ENCODE peak calls at places on chromosome 12, in nine cellular contexts. O is GM12865, U is mucosa of descending colon, J is fibroblast of villous mesenchyme, Z is bronchial epithelial cell, A is AG09309, N is heart right ventricle, X is glutamatergic neuron, F is Calu3. K is an unnamed sample.

GRCh38 chr12:130826151-130826801 is 12.8 kb downstream of the STX2 start:
- DNase-seq in A (no peak), Z (no peak), F (peak; percentile 75), U (no peak), O (peak; percentile 41), N (peak; percentile 52), J (peak; percentile 70), X (peak; percentile 86), K (peak; percentile 71)

GRCh38 chr12:22802883-22803640 is 178.1 kb downstream of the ETNK1 start:
- DNase-seq in F (no peak), U (no peak), N (no peak), X (no peak), J (no peak), Z (no peak), O (no peak), A (no peak), K (no peak)

GRCh38 chr12:68557011-68557715 is 53.5 kb upstream of the RAP1B start:
- DNase-seq in N (no peak), U (no peak), Z (peak; percentile 87), X (no peak), O (no peak), J (peak; percentile 53), A (peak; percentile 66), F (no peak), K (no peak)

GRCh38 chr12:88144546-88145468 is 2.7 kb downstream of the TMTC3 start:
- DNase-seq in F (no peak), A (no peak), N (no peak), Z (peak; percentile 70), J (no peak), U (no peak), X (no peak), O (no peak), K (no peak)

GRCh38 chr12:83893101-83893500 is 1019.5 kb downstream of the SLC6A15 start:
- DNase-seq in O (no peak), Z (no peak), N (no peak), J (peak; percentile 46), X (no peak), F (no peak), U (no peak), A (no peak), K (no peak)

GRCh38 chr12:49230810-49231209 is 34.1 kb upstream of the TUBA1C start:
- DNase-seq in X (no peak), A (no peak), O (no peak), Z (no peak), N (no peak), J (no peak), F (no peak), U (no peak), K (no peak)

GRCh38 chr12:117587646-117588287 is 226.3 kb upstream of the NOS1 start:
- DNase-seq in F (peak; percentile 77), U (no peak), N (peak; percentile 36), J (peak; percentile 6), X (peak; percentile 81), Z (peak; percentile 14), O (peak; percentile 57), A (no peak), K (peak; percentile 73)

GRCh38 chr12:3216726-3217682 is 139.8 kb downstream of the TSPAN9 start:
- DNase-seq in X (no peak), O (no peak), J (peak; percentile 86), A (peak; percentile 29), F (no peak), Z (peak; percentile 99), U (no peak), N (no peak), K (no peak)

GRCh38 chr12:41439134-41439533 is 251.0 kb downstream of the PDZRN4 start:
- DNase-seq in X (no peak), F (no peak), O (no peak), Z (no peak), A (no peak), U (no peak), N (no peak), J (no peak), K (no peak)

GRCh38 chr12:92899388-92900001 is 29.6 kb downstream of the EEA1 start:
- DNase-seq in J (peak; percentile 98), N (peak; percentile 39), U (peak; percentile 53), X (no peak), A (peak; percentile 94), O (no peak), F (no peak), Z (peak; percentile 98), K (no peak)

GRCh38 chr12:23640754-23641153 is 308.7 kb downstream of the SOX5 start:
- DNase-seq in U (no peak), Z (no peak), A (no peak), N (no peak), J (no peak), F (no peak), X (no peak), O (no peak), K (no peak)

GRCh38 chr12:70920251-70920851 is at the start of gene PTPRR:
- DNase-seq in A (no peak), F (peak; percentile 38), O (no peak), Z (no peak), X (peak; percentile 82), N (no peak), U (no peak), J (no peak), K (peak; percentile 54)

GRCh38 chr12:7127916-7128626 is 618 bp downstream of the RBP5 start:
- DNase-seq in O (no peak), N (no peak), A (no peak), Z (no peak), F (no peak), X (no peak), U (no peak), J (no peak), K (no peak)
- TF ChIP-seq CTCF in O (no peak), N (no peak), A (no peak), Z (no peak), F (no peak), X (no peak), U (no peak), J (no peak), K (no peak)

GRCh38 chr12:62211510-62211909 is 48.7 kb upstream of the USP15 start:
- DNase-seq in X (no peak), F (no peak), N (no peak), O (no peak), A (no peak), Z (peak; percentile 68), J (peak; percentile 16), U (no peak), K (no peak)
- TF ChIP-seq CTCF in X (no peak), F (no peak), N (no peak), O (no peak), A (no peak), Z (no peak), J (no peak), U (no peak), K (no peak)

GRCh38 chr12:76556373-76556772 is 3.2 kb downstream of the OSBPL8 start:
- DNase-seq in A (no peak), X (no peak), F (no peak), Z (peak; percentile 15), U (no peak), J (no peak), N (no peak), O (no peak), K (no peak)

GRCh38 chr12:76555797-76556196 is 3.8 kb downstream of the OSBPL8 start:
- DNase-seq in A (no peak), J (no peak), U (no peak), Z (no peak), O (no peak), X (no peak), N (no peak), F (no peak), K (no peak)

GRCh38 chr12:76554411-76555225 is 5.0 kb downstream of the OSBPL8 start:
- DNase-seq in X (no peak), N (no peak), U (no peak), J (no peak), A (no peak), Z (no peak), F (no peak), O (no peak), K (no peak)

GRCh38 chr12:76552343-76552938 is 7.1 kb downstream of the OSBPL8 start:
- DNase-seq in O (no peak), Z (no peak), F (no peak), J (no peak), U (no peak), N (no peak), X (no peak), A (no peak), K (no peak)

GRCh38 chr12:76555226-76555767 is 4.3 kb downstream of the OSBPL8 start:
- DNase-seq in X (no peak), O (no peak), N (no peak), F (no peak), Z (peak; percentile 12), A (no peak), U (no peak), J (no peak), K (no peak)
- TF ChIP-seq CTCF in X (no peak), O (no peak), N (no peak), F (no peak), Z (no peak), A (no peak), U (no peak), J (no peak), K (no peak)

GRCh38 chr12:66036317-66036716 is 94.2 kb downstream of the LLPH start:
- DNase-seq in O (no peak), F (peak; percentile 5), X (no peak), Z (peak; percentile 99), U (no peak), N (peak; percentile 24), A (peak; percentile 90), J (peak; percentile 67), K (no peak)
- TF ChIP-seq CTCF in O (no peak), F (no peak), X (no peak), Z (peak; percentile 25), U (no peak), N (no peak), A (peak; percentile 25), J (no peak), K (no peak)

K was measured in endothelial cell.